ENCODE peak calls at places on chromosomes 12 and 14, in eight cellular contexts. E is GM23248, O is ovary, Q is spleen, L is heart right ventricle, T is lower lobe of right lung, C is OCI-LY7, F is adrenal gland. Y is an unnamed sample. For H3K4me1, the result is how much of the 10 kb centered on the place peaks cover.

GRCh38 chr14:56176530-56176929 is 58.3 kb downstream of the PELI2 start:
- DNase-seq in E (no peak), O (no peak), Q (no peak), L (no peak), T (no peak), C (no peak), F (no peak), Y (no peak)

GRCh38 chr14:61891810-61892209 is 129.6 kb downstream of the SNAPC1 start:
- DNase-seq in E (peak), O (no peak), Q (no peak), L (no peak), T (no peak), C (no peak), F (no peak), Y (no peak)

GRCh38 chr12:65779091-65779642 is 45.1 kb upstream of the HMGA2 start:
- DNase-seq in E (peak), O (no peak), Q (no peak), L (no peak), T (no peak), C (no peak), F (no peak), Y (no peak)

GRCh38 chr14:54174437-54174836 is 217.8 kb upstream of the BMP4 start:
- DNase-seq in E (no peak), O (no peak), Q (no peak), L (no peak), T (no peak), C (no peak), F (no peak), Y (no peak)

GRCh38 chr12:12461923-12462315 is 100.7 kb downstream of the DUSP16 start:
- DNase-seq in E (no peak), O (no peak), Q (no peak), L (no peak), T (no peak), C (no peak), F (no peak), Y (no peak)

GRCh38 chr14:77886010-77886409 is 86.1 kb downstream of the ADCK1 start:
- DNase-seq in E (no peak), O (no peak), Q (no peak), L (no peak), T (no peak), C (no peak), F (no peak), Y (no peak)

GRCh38 chr12:112458751-112459150 is 40.0 kb downstream of the PTPN11 start:
- DNase-seq in E (no peak), O (no peak), Q (no peak), L (no peak), T (no peak), C (no peak), F (no peak), Y (no peak)

GRCh38 chr14:57073986-57074385 is 194.7 kb downstream of the EXOC5 start:
- DNase-seq in E (no peak), O (no peak), Q (no peak), L (no peak), T (no peak), C (no peak), F (no peak), Y (no peak)

GRCh38 chr12:20400003-20400402 is 31.7 kb downstream of the PDE3A start:
- DNase-seq in E (no peak), O (no peak), Q (no peak), L (no peak), T (no peak), C (no peak), F (no peak), Y (no peak)

GRCh38 chr14:57008534-57008933 is 198.3 kb upstream of the OTX2 start:
- DNase-seq in E (no peak), O (no peak), Q (no peak), L (no peak), T (no peak), C (no peak), F (no peak), Y (no peak)

GRCh38 chr14:102759416-102759815 is 17.8 kb upstream of the TRAF3 start:
- DNase-seq in E (peak), O (no peak), Q (no peak), L (no peak), T (no peak), C (no peak), F (no peak), Y (no peak)

GRCh38 chr12:80100566-80100965 is 1.2 kb downstream of the OTOGL start:
- DNase-seq in E (peak), O (no peak), Q (no peak), L (no peak), T (no peak), C (no peak), F (no peak), Y (no peak)

GRCh38 chr12:129964826-129965457 is 61.1 kb upstream of the TMEM132D start:
- DNase-seq in E (no peak), O (no peak), Q (no peak), L (no peak), T (no peak), C (no peak), F (no peak), Y (no peak)

GRCh38 chr14:50082784-50083466 is 33.4 kb downstream of the VCPKMT start:
- DNase-seq in E (no peak), O (no peak), Q (peak), L (no peak), T (no peak), C (peak), F (no peak), Y (no peak)

GRCh38 chr12:76237086-76237701 is 111.0 kb downstream of the BBS10 start:
- DNase-seq in E (no peak), O (no peak), Q (no peak), L (no peak), T (no peak), C (no peak), F (no peak), Y (no peak)

GRCh38 chr12:4027412-4027811 is 154.2 kb upstream of the PARP11 start:
- DNase-seq in E (no peak), O (no peak), Q (peak), L (no peak), T (peak), C (no peak), F (no peak), Y (no peak)

GRCh38 chr12:47307680-47308399 is 228.1 kb upstream of the AMIGO2 start:
- DNase-seq in E (peak), O (no peak), Q (no peak), L (no peak), T (no peak), C (peak), F (peak), Y (peak)

GRCh38 chr14:91390165-91390778 is 27.3 kb downstream of the CCDC88C start:
- DNase-seq in E (no peak), O (no peak), Q (no peak), L (no peak), T (no peak), C (no peak), F (no peak), Y (no peak)

GRCh38 chr12:14883663-14884062 is 2.0 kb downstream of the MGP start:
- DNase-seq in E (no peak), O (no peak), Q (no peak), L (peak), T (no peak), C (no peak), F (no peak), Y (no peak)

GRCh38 chr12:109291531-109292341 is 17.3 kb downstream of the FOXN4 start:
- DNase-seq in E (peak), O (no peak), Q (peak), L (peak), T (no peak), C (no peak), F (peak), Y (no peak)

GRCh38 chr12:117236456-117237001 is 46.3 kb upstream of the FBXO21 start:
- DNase-seq in E (peak), O (peak), Q (peak), L (peak), T (peak), C (peak), F (peak), Y (peak)

GRCh38 chr12:71201136-71201679 is 43.4 kb upstream of the TSPAN8 start:
- DNase-seq in E (no peak), O (no peak), Q (no peak), L (no peak), T (no peak), C (no peak), F (no peak), Y (no peak)

GRCh38 chr12:91413591-91413990 is 231.0 kb upstream of the DCN start:
- DNase-seq in E (peak), O (no peak), Q (no peak), L (no peak), T (no peak), C (no peak), F (no peak), Y (no peak)

GRCh38 chr14:98580131-98580678 is 691.8 kb downstream of the BCL11B start:
- DNase-seq in E (peak), O (no peak), Q (no peak), L (no peak), T (no peak), C (peak), F (no peak), Y (no peak)

GRCh38 chr12:50505386-50505827 is 622 bp downstream of the DIP2B start:
- DNase-seq in E (peak), O (no peak), Q (peak), L (peak), T (no peak), C (peak), F (peak), Y (peak)

GRCh38 chr14:99554757-99555531 is 49.1 kb downstream of the CCDC85C start:
- DNase-seq in E (no peak), O (no peak), Q (no peak), L (no peak), T (no peak), C (no peak), F (no peak), Y (peak)

GRCh38 chr14:50533806-50534205 is 1.4 kb upstream of the MAP4K5 start:
- DNase-seq in E (peak), O (no peak), Q (no peak), L (no peak), T (no peak), C (no peak), F (no peak), Y (no peak)

GRCh38 chr14:34361504-34362011 is 100.5 kb downstream of the SPTSSA start:
- DNase-seq in E (peak), O (no peak), Q (no peak), L (no peak), T (no peak), C (no peak), F (no peak), Y (no peak)

GRCh38 chr12:59066445-59066844 is 146.1 kb upstream of the LRIG3 start:
- DNase-seq in E (no peak), O (no peak), Q (no peak), L (no peak), T (no peak), C (no peak), F (no peak), Y (no peak)

GRCh38 chr12:96249196-96250118 is 55.3 kb downstream of the ELK3 start:
- DNase-seq in E (peak), O (no peak), Q (peak), L (peak), T (no peak), C (no peak), F (peak), Y (no peak)

GRCh38 chr12:45369065-45369464 is 153.2 kb downstream of the ANO6 start:
- DNase-seq in E (peak), O (no peak), Q (no peak), L (no peak), T (no peak), C (no peak), F (no peak), Y (no peak)

GRCh38 chr14:22510527-22511110 is 78.4 kb downstream of the DAD1 start:
- DNase-seq in E (peak), O (no peak), Q (no peak), L (no peak), T (no peak), C (no peak), F (no peak), Y (no peak)

GRCh38 chr14:22515961-22516360 is 73.1 kb downstream of the DAD1 start:
- DNase-seq in E (no peak), O (no peak), Q (no peak), L (no peak), T (no peak), C (no peak), F (no peak), Y (no peak)

GRCh38 chr14:22509751-22510300 is 79.2 kb downstream of the DAD1 start:
- DNase-seq in E (no peak), O (no peak), Q (no peak), L (no peak), T (no peak), C (no peak), F (no peak), Y (no peak)

GRCh38 chr14:22512106-22512814 is 76.8 kb downstream of the DAD1 start:
- DNase-seq in E (no peak), O (no peak), Q (no peak), L (no peak), T (no peak), C (no peak), F (no peak), Y (no peak)

DNA sequence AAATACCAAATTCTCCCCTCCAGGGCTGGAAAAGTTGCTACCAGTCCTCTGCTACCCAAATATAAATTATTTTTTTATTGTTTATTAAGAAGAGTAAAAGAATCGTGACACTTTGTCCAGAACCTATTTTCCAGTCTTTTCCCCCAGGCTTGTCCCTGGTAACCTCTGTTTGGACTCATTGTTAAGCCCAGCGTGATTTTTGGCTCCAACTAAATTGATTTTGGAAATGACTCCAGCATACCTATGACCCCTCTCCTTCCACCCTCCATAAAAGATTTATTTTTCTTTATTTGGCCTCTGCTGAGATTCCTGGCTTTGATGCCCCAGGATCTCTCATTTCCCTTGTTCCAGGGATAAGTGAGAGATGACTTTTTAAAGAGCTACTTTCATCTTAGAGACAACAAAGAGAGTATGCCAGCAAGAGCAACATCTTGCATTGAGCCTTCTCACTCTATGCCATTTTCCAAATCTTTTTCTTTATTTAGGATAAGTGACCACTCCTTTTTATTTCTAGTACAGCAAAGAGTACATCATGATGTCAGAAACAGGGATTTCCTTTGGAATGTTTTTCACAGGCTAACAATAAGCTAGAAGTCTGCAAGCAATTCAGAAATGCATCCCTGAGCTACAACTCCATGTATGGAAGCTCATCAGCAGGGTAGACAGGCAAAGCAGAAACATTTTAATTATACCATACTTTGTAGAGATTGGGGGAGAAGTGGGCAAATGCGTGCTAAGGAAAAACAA is 75.8 kb downstream of the DAD1 start:
- DNase-seq in E (no peak), O (no peak), Q (no peak), L (no peak), T (no peak), C (no peak), F (no peak), Y (no peak)
- H3K4me1 ChIP-seq in E (under half), O (under half), Q (under half), L (under half), T (under half), C (half or more), F (under half), Y (under half)

GRCh38 chr14:87990687-87991086 is 2.3 kb downstream of the GALC start:
- DNase-seq in E (no peak), O (no peak), Q (no peak), L (no peak), T (no peak), C (no peak), F (no peak), Y (peak)
- H3K4me1 ChIP-seq in E (under half), O (under half), Q (under half), L (under half), T (under half), C (under half), F (under half), Y (under half)

GRCh38 chr12:55729592-55730446 is 1.0 kb upstream of the CD63 start:
- DNase-seq in E (peak), O (peak), Q (peak), L (peak), T (peak), C (peak), F (peak), Y (peak)

GRCh38 chr12:55726911-55727310 is 1.9 kb downstream of the CD63 start:
- DNase-seq in E (no peak), O (no peak), Q (no peak), L (no peak), T (no peak), C (no peak), F (no peak), Y (no peak)

GRCh38 chr12:55728932-55729591 is at the start of gene CD63:
- DNase-seq in E (peak), O (peak), Q (peak), L (peak), T (peak), C (peak), F (peak), Y (peak)

GRCh38 chr12:55727643-55728184 is 1.1 kb downstream of the CD63 start:
- DNase-seq in E (peak), O (peak), Q (peak), L (no peak), T (peak), C (no peak), F (peak), Y (peak)

GRCh38 chr12:55728185-55728931 is 451 bp downstream of the CD63 start:
- DNase-seq in E (peak), O (peak), Q (peak), L (peak), T (peak), C (peak), F (peak), Y (peak)
- H3K4me1 ChIP-seq in E (under half), O (under half), Q (under half), L (under half), T (under half), C (under half), F (under half), Y (under half)

GRCh38 chr12:62301080-62301798 is 41.0 kb downstream of the USP15 start:
- DNase-seq in E (no peak), O (no peak), Q (no peak), L (no peak), T (no peak), C (no peak), F (no peak), Y (no peak)

GRCh38 chr12:62305778-62306177 is 45.6 kb downstream of the USP15 start:
- DNase-seq in E (no peak), O (no peak), Q (no peak), L (no peak), T (no peak), C (no peak), F (no peak), Y (no peak)

GRCh38 chr12:62306569-62307530 is 46.6 kb downstream of the USP15 start:
- DNase-seq in E (no peak), O (no peak), Q (no peak), L (no peak), T (no peak), C (no peak), F (no peak), Y (no peak)

GRCh38 chr12:62301799-62302133 is 41.6 kb downstream of the USP15 start:
- DNase-seq in E (no peak), O (no peak), Q (no peak), L (no peak), T (no peak), C (no peak), F (no peak), Y (no peak)

GRCh38 chr12:62304560-62304959 is 44.4 kb downstream of the USP15 start:
- DNase-seq in E (no peak), O (no peak), Q (no peak), L (no peak), T (no peak), C (no peak), F (no peak), Y (no peak)
- H3K4me1 ChIP-seq in E (under half), O (under half), Q (under half), L (under half), T (under half), C (under half), F (under half), Y (under half)

DNA sequence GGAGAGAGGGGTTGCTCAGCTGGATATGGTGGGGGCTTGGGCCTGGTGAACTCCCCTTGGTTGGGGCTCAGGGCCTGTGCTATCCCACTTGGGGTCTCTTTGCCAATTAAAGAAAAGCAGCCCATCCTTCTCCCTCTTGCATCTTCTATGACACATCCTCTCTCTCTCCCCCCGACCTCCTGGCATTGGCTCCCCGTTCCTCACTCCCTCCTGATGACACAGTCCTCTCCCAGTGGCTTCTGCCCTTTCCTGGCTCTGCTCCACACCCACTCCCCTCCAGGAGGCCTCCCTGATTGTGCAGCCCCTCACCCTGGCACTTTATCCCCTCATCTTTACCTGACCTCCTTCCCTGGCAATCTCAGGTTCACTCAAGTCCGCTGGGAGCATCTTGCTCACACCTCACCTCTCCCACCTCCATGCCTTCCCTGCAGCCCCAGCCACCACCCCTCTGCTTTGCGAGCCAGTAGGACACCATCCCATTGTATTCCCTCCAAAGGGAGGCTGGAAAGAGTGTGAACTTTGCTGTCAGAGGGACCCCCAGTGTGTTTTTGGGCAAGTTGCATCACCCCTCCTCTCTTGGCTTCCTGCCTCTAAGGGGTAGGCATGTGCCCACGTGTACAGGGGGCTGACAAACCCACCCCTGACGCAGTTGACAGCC is 10.7 kb downstream of the KRT80 start:
- DNase-seq in E (no peak), O (no peak), Q (no peak), L (no peak), T (no peak), C (no peak), F (no peak), Y (no peak)
- H3K4me1 ChIP-seq in E (under half), O (under half), Q (under half), L (under half), T (under half), C (under half), F (under half), Y (under half)

GRCh38 chr14:73725116-73726024 is 11.2 kb upstream of the PNMA1 start:
- DNase-seq in E (peak), O (peak), Q (no peak), L (no peak), T (no peak), C (no peak), F (no peak), Y (no peak)

GRCh38 chr14:73723799-73724621 is 9.8 kb upstream of the PNMA1 start:
- DNase-seq in E (peak), O (peak), Q (no peak), L (peak), T (peak), C (no peak), F (no peak), Y (peak)

GRCh38 chr14:73722581-73722980 is 8.4 kb upstream of the PNMA1 start:
- DNase-seq in E (no peak), O (no peak), Q (no peak), L (no peak), T (no peak), C (no peak), F (no peak), Y (no peak)

GRCh38 chr14:73724696-73725095 is 10.5 kb upstream of the PNMA1 start:
- DNase-seq in E (no peak), O (no peak), Q (no peak), L (no peak), T (no peak), C (no peak), F (no peak), Y (no peak)

GRCh38 chr14:73723411-73723798 is 9.2 kb upstream of the PNMA1 start:
- DNase-seq in E (peak), O (no peak), Q (no peak), L (no peak), T (no peak), C (no peak), F (no peak), Y (no peak)
- H3K4me1 ChIP-seq in E (under half), O (under half), Q (under half), L (under half), T (half or more), C (under half), F (under half), Y (under half)

GRCh38 chr14:68733086-68733621 is 59.7 kb downstream of the ZFP36L1 start:
- DNase-seq in E (no peak), O (no peak), Q (no peak), L (no peak), T (no peak), C (no peak), F (no peak), Y (peak)
- H3K4me1 ChIP-seq in E (under half), O (under half), Q (under half), L (half or more), T (half or more), C (under half), F (under half), Y (under half)

Y was measured in testis.